ENCODE peak calls at places on chromosomes 7 and 10, in ten cellular contexts. One of them, this sample, is unnamed.

GRCh38 chr10:84540617-84541288 is 212.4 kb downstream of the CCSER2 start:
- DNase-seq in AG10803: peak; percentile 50
- DNase-seq in psoas muscle: peak; percentile 73
- DNase-seq in sigmoid colon: peak; percentile 81
- DNase-seq in colonic mucosa: peak; percentile 66
- DNase-seq in bronchial epithelial cell: peak; percentile 18
- DNase-seq in brain microvascular endothelial cell: peak; percentile 69
- DNase-seq in lower lobe of right lung: peak; percentile 74
- DNase-seq in PC-3: peak; percentile 59
- DNase-seq in AG09309: no peak
- DNase-seq in this sample: peak; percentile 64

GRCh38 chr7:41628926-41629325 is 74.0 kb downstream of the INHBA start:
- DNase-seq in AG10803: peak; percentile 36
- DNase-seq in psoas muscle: no peak
- DNase-seq in sigmoid colon: no peak
- DNase-seq in colonic mucosa: no peak
- DNase-seq in bronchial epithelial cell: peak; percentile 67
- DNase-seq in brain microvascular endothelial cell: no peak
- DNase-seq in lower lobe of right lung: no peak
- DNase-seq in PC-3: peak; percentile 15
- DNase-seq in AG09309: no peak
- DNase-seq in this sample: peak; percentile 11

GRCh38 chr7:12256025-12256570 is 45.0 kb downstream of the TMEM106B start:
- DNase-seq in AG10803: no peak
- DNase-seq in psoas muscle: no peak
- DNase-seq in sigmoid colon: no peak
- DNase-seq in colonic mucosa: no peak
- DNase-seq in bronchial epithelial cell: peak; percentile 75
- DNase-seq in brain microvascular endothelial cell: peak; percentile 44
- DNase-seq in lower lobe of right lung: no peak
- DNase-seq in PC-3: peak; percentile 43
- DNase-seq in AG09309: no peak
- DNase-seq in this sample: peak; percentile 57

GRCh38 chr7:81803267-81803666 is 33.4 kb upstream of the HGF start:
- DNase-seq in AG10803: no peak
- DNase-seq in psoas muscle: no peak
- DNase-seq in sigmoid colon: no peak
- DNase-seq in colonic mucosa: no peak
- DNase-seq in bronchial epithelial cell: no peak
- DNase-seq in brain microvascular endothelial cell: no peak
- DNase-seq in lower lobe of right lung: no peak
- DNase-seq in PC-3: no peak
- DNase-seq in AG09309: no peak
- DNase-seq in this sample: no peak

GRCh38 chr7:95046494-95047240 is 139.3 kb downstream of the PPP1R9A start:
- DNase-seq in AG10803: no peak
- DNase-seq in psoas muscle: no peak
- DNase-seq in sigmoid colon: no peak
- DNase-seq in colonic mucosa: no peak
- DNase-seq in bronchial epithelial cell: no peak
- DNase-seq in brain microvascular endothelial cell: no peak
- DNase-seq in lower lobe of right lung: no peak
- DNase-seq in PC-3: no peak
- DNase-seq in AG09309: no peak
- DNase-seq in this sample: no peak

GRCh38 chr7:4058158-4058557 is 623.9 kb upstream of the FOXK1 start:
- DNase-seq in AG10803: no peak
- DNase-seq in psoas muscle: no peak
- DNase-seq in sigmoid colon: no peak
- DNase-seq in colonic mucosa: no peak
- DNase-seq in bronchial epithelial cell: no peak
- DNase-seq in brain microvascular endothelial cell: no peak
- DNase-seq in lower lobe of right lung: no peak
- DNase-seq in PC-3: peak; percentile 39
- DNase-seq in AG09309: no peak
- DNase-seq in this sample: peak; percentile 5

GRCh38 chr10:63466168-63466935 is 575 bp upstream of the JMJD1C start:
- DNase-seq in AG10803: peak; percentile 60
- DNase-seq in psoas muscle: no peak
- DNase-seq in sigmoid colon: peak; percentile 79
- DNase-seq in colonic mucosa: peak; percentile 59
- DNase-seq in bronchial epithelial cell: peak; percentile 57
- DNase-seq in brain microvascular endothelial cell: peak; percentile 53
- DNase-seq in lower lobe of right lung: peak; percentile 70
- DNase-seq in PC-3: peak; percentile 79
- DNase-seq in AG09309: no peak
- DNase-seq in this sample: peak; percentile 70

GRCh38 chr10:50585921-50586739 is 37.6 kb downstream of the SGMS1 start:
- DNase-seq in AG10803: peak; percentile 67
- DNase-seq in psoas muscle: no peak
- DNase-seq in sigmoid colon: no peak
- DNase-seq in colonic mucosa: no peak
- DNase-seq in bronchial epithelial cell: peak; percentile 74
- DNase-seq in brain microvascular endothelial cell: peak; percentile 75
- DNase-seq in lower lobe of right lung: no peak
- DNase-seq in PC-3: peak; percentile 92
- DNase-seq in AG09309: no peak
- DNase-seq in this sample: peak; percentile 82

GRCh38 chr10:21261705-21262285 is 263.7 kb downstream of the SKIDA1 start:
- DNase-seq in AG10803: no peak
- DNase-seq in psoas muscle: no peak
- DNase-seq in sigmoid colon: no peak
- DNase-seq in colonic mucosa: no peak
- DNase-seq in bronchial epithelial cell: no peak
- DNase-seq in brain microvascular endothelial cell: no peak
- DNase-seq in lower lobe of right lung: no peak
- DNase-seq in PC-3: no peak
- DNase-seq in AG09309: no peak
- DNase-seq in this sample: no peak

GRCh38 chr10:73879296-73880173 is 5.2 kb upstream of the CAMK2G start:
- DNase-seq in AG10803: peak; percentile 79
- DNase-seq in psoas muscle: peak; percentile 95
- DNase-seq in sigmoid colon: peak; percentile 93
- DNase-seq in colonic mucosa: peak; percentile 92
- DNase-seq in bronchial epithelial cell: peak; percentile 82
- DNase-seq in brain microvascular endothelial cell: peak; percentile 64
- DNase-seq in lower lobe of right lung: peak; percentile 94
- DNase-seq in PC-3: peak; percentile 100
- DNase-seq in AG09309: peak; percentile 21
- DNase-seq in this sample: peak; percentile 79

DNA sequence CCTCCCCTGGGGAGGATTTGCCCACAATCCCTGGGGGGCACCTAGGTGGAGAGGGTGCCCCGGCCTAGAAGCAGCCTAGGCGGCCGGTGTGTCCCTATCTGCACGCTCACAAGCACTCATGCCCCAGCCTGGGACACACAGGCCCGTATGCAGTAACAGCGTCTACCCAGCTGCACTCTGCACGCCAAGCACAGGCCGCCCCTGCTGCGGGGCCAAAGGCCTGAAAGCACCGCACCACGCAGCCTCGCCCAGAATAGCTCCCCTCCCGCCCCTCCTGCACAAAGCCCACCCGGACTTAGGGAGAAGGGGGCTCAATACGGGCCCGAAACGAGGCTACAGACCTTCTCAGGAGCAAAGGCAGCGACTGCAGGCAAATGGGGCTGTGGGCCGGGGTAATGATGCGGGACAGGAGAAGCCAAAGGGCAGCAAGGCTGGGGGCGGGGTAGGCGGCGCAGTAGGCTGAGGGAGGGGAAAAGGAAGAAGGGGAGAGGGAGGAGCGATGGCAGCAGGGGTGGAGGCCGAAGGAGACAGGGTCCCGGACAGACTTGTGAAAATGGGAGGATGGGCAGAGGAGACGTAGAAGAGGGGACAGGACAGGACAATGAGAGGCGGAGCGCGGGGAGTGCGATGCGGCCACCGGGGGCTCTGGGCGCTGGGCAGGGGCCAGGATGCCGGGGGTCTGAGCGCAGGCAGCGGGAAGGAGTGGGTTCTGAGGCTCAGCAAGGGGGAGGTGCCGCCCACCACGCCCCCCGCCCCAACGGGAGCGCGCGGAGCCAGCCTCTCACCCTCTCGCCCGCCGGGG is 544 bp downstream of the GPRIN2 start:
- DNase-seq in AG10803: no peak
- DNase-seq in psoas muscle: peak; percentile 53
- DNase-seq in sigmoid colon: peak; percentile 66
- DNase-seq in colonic mucosa: peak; percentile 76
- DNase-seq in bronchial epithelial cell: no peak
- DNase-seq in brain microvascular endothelial cell: no peak
- DNase-seq in lower lobe of right lung: peak; percentile 73
- DNase-seq in PC-3: no peak
- DNase-seq in AG09309: no peak
- DNase-seq in this sample: no peak
- H3K4me3 ChIP-seq in AG10803: no peak overlapping the region
- H3K4me3 ChIP-seq in psoas muscle: peak overlapping the region; percentile 45
- H3K4me3 ChIP-seq in sigmoid colon: peak overlapping the region; percentile 49
- H3K4me3 ChIP-seq in colonic mucosa: peak overlapping the region; percentile 63
- H3K4me3 ChIP-seq in bronchial epithelial cell: peak overlapping the region; percentile 48
- H3K4me3 ChIP-seq in brain microvascular endothelial cell: peak overlapping the region; percentile 37
- H3K4me3 ChIP-seq in lower lobe of right lung: peak overlapping the region; percentile 60
- H3K4me3 ChIP-seq in PC-3: peak overlapping the region; percentile 68
- H3K4me3 ChIP-seq in AG09309: no peak overlapping the region
- H3K4me3 ChIP-seq in this sample: peak overlapping the region; percentile 53

GRCh38 chr10:17475661-17476060 is 21.3 kb upstream of the ST8SIA6 start:
- DNase-seq in AG10803: no peak
- DNase-seq in psoas muscle: no peak
- DNase-seq in sigmoid colon: no peak
- DNase-seq in colonic mucosa: no peak
- DNase-seq in bronchial epithelial cell: no peak
- DNase-seq in brain microvascular endothelial cell: no peak
- DNase-seq in lower lobe of right lung: no peak
- DNase-seq in PC-3: no peak
- DNase-seq in AG09309: no peak
- DNase-seq in this sample: no peak

GRCh38 chr10:17473228-17473950 is 19.0 kb upstream of the ST8SIA6 start:
- DNase-seq in AG10803: no peak
- DNase-seq in psoas muscle: no peak
- DNase-seq in sigmoid colon: no peak
- DNase-seq in colonic mucosa: no peak
- DNase-seq in bronchial epithelial cell: no peak
- DNase-seq in brain microvascular endothelial cell: no peak
- DNase-seq in lower lobe of right lung: no peak
- DNase-seq in PC-3: no peak
- DNase-seq in AG09309: no peak
- DNase-seq in this sample: no peak

GRCh38 chr10:17472481-17473227 is 18.3 kb upstream of the ST8SIA6 start:
- DNase-seq in AG10803: no peak
- DNase-seq in psoas muscle: no peak
- DNase-seq in sigmoid colon: no peak
- DNase-seq in colonic mucosa: no peak
- DNase-seq in bronchial epithelial cell: no peak
- DNase-seq in brain microvascular endothelial cell: no peak
- DNase-seq in lower lobe of right lung: no peak
- DNase-seq in PC-3: no peak
- DNase-seq in AG09309: no peak
- DNase-seq in this sample: no peak

GRCh38 chr10:17476073-17476472 is 21.7 kb upstream of the ST8SIA6 start:
- DNase-seq in AG10803: no peak
- DNase-seq in psoas muscle: no peak
- DNase-seq in sigmoid colon: no peak
- DNase-seq in colonic mucosa: no peak
- DNase-seq in bronchial epithelial cell: no peak
- DNase-seq in brain microvascular endothelial cell: no peak
- DNase-seq in lower lobe of right lung: no peak
- DNase-seq in PC-3: no peak
- DNase-seq in AG09309: no peak
- DNase-seq in this sample: no peak

GRCh38 chr10:17474595-17474994 is 20.2 kb upstream of the ST8SIA6 start:
- DNase-seq in AG10803: no peak
- DNase-seq in psoas muscle: no peak
- DNase-seq in sigmoid colon: no peak
- DNase-seq in colonic mucosa: no peak
- DNase-seq in bronchial epithelial cell: peak; percentile 19
- DNase-seq in brain microvascular endothelial cell: no peak
- DNase-seq in lower lobe of right lung: no peak
- DNase-seq in PC-3: peak; percentile 16
- DNase-seq in AG09309: no peak
- DNase-seq in this sample: peak; percentile 31
- TF ChIP-seq CTCF in AG10803: no peak
- TF ChIP-seq CTCF in psoas muscle: no peak
- TF ChIP-seq CTCF in sigmoid colon: no peak
- TF ChIP-seq CTCF in colonic mucosa: no peak
- TF ChIP-seq CTCF in bronchial epithelial cell: peak; percentile 1
- TF ChIP-seq CTCF in brain microvascular endothelial cell: no peak
- TF ChIP-seq CTCF in lower lobe of right lung: peak; percentile 9
- TF ChIP-seq CTCF in PC-3: no peak
- TF ChIP-seq CTCF in AG09309: no peak
- TF ChIP-seq CTCF in this sample: peak; percentile 29

GRCh38 chr10:10891437-10891836 is 126.2 kb upstream of the CELF2 start:
- DNase-seq in AG10803: peak; percentile 74
- DNase-seq in psoas muscle: peak; percentile 72
- DNase-seq in sigmoid colon: no peak
- DNase-seq in colonic mucosa: no peak
- DNase-seq in bronchial epithelial cell: peak; percentile 82
- DNase-seq in brain microvascular endothelial cell: peak; percentile 65
- DNase-seq in lower lobe of right lung: no peak
- DNase-seq in PC-3: no peak
- DNase-seq in AG09309: peak; percentile 46
- DNase-seq in this sample: peak; percentile 88

GRCh38 chr10:10892290-10892875 is 125.3 kb upstream of the CELF2 start:
- DNase-seq in AG10803: peak; percentile 54
- DNase-seq in psoas muscle: no peak
- DNase-seq in sigmoid colon: no peak
- DNase-seq in colonic mucosa: no peak
- DNase-seq in bronchial epithelial cell: no peak
- DNase-seq in brain microvascular endothelial cell: no peak
- DNase-seq in lower lobe of right lung: no peak
- DNase-seq in PC-3: no peak
- DNase-seq in AG09309: no peak
- DNase-seq in this sample: no peak

GRCh38 chr10:10883737-10884136 is 133.9 kb upstream of the CELF2 start:
- DNase-seq in AG10803: no peak
- DNase-seq in psoas muscle: no peak
- DNase-seq in sigmoid colon: no peak
- DNase-seq in colonic mucosa: no peak
- DNase-seq in bronchial epithelial cell: no peak
- DNase-seq in brain microvascular endothelial cell: no peak
- DNase-seq in lower lobe of right lung: no peak
- DNase-seq in PC-3: no peak
- DNase-seq in AG09309: no peak
- DNase-seq in this sample: no peak

GRCh38 chr10:10881132-10881813 is 136.4 kb upstream of the CELF2 start:
- DNase-seq in AG10803: no peak
- DNase-seq in psoas muscle: no peak
- DNase-seq in sigmoid colon: no peak
- DNase-seq in colonic mucosa: no peak
- DNase-seq in bronchial epithelial cell: no peak
- DNase-seq in brain microvascular endothelial cell: no peak
- DNase-seq in lower lobe of right lung: no peak
- DNase-seq in PC-3: no peak
- DNase-seq in AG09309: no peak
- DNase-seq in this sample: no peak

GRCh38 chr10:10886861-10887539 is 130.7 kb upstream of the CELF2 start:
- DNase-seq in AG10803: no peak
- DNase-seq in psoas muscle: no peak
- DNase-seq in sigmoid colon: no peak
- DNase-seq in colonic mucosa: no peak
- DNase-seq in bronchial epithelial cell: no peak
- DNase-seq in brain microvascular endothelial cell: no peak
- DNase-seq in lower lobe of right lung: no peak
- DNase-seq in PC-3: no peak
- DNase-seq in AG09309: no peak
- DNase-seq in this sample: no peak
- H3K4me3 ChIP-seq in AG10803: no peak overlapping the region
- H3K4me3 ChIP-seq in psoas muscle: no peak overlapping the region
- H3K4me3 ChIP-seq in sigmoid colon: no peak overlapping the region
- H3K4me3 ChIP-seq in colonic mucosa: no peak overlapping the region
- H3K4me3 ChIP-seq in bronchial epithelial cell: no peak overlapping the region
- H3K4me3 ChIP-seq in brain microvascular endothelial cell: no peak overlapping the region
- H3K4me3 ChIP-seq in lower lobe of right lung: no peak overlapping the region
- H3K4me3 ChIP-seq in PC-3: no peak overlapping the region
- H3K4me3 ChIP-seq in AG09309: no peak overlapping the region
- H3K4me3 ChIP-seq in this sample: no peak overlapping the region

GRCh38 chr7:24980695-24981543 is 941 bp upstream of the OSBPL3 start:
- DNase-seq in AG10803: peak; percentile 50
- DNase-seq in psoas muscle: no peak
- DNase-seq in sigmoid colon: peak; percentile 67
- DNase-seq in colonic mucosa: peak; percentile 62
- DNase-seq in bronchial epithelial cell: peak; percentile 42
- DNase-seq in brain microvascular endothelial cell: no peak
- DNase-seq in lower lobe of right lung: peak; percentile 53
- DNase-seq in PC-3: peak; percentile 35
- DNase-seq in AG09309: no peak
- DNase-seq in this sample: peak; percentile 60
- TF ChIP-seq CTCF in AG10803: peak; percentile 2
- TF ChIP-seq CTCF in psoas muscle: no peak
- TF ChIP-seq CTCF in sigmoid colon: no peak
- TF ChIP-seq CTCF in colonic mucosa: no peak
- TF ChIP-seq CTCF in bronchial epithelial cell: peak; percentile 36
- TF ChIP-seq CTCF in brain microvascular endothelial cell: no peak
- TF ChIP-seq CTCF in lower lobe of right lung: no peak
- TF ChIP-seq CTCF in PC-3: no peak
- TF ChIP-seq CTCF in AG09309: peak; percentile 16
- TF ChIP-seq CTCF in this sample: no peak